ENCODE peak calls at places on chromosomes 6 and 20, in ten cellular contexts. S is HCT116, K is uterus, V is body of pancreas, B is ovary, I is endothelial cell of umbilical vein, U is K562, C is gastrocnemius medialis, N is esophagus squamous epithelium, A is sigmoid colon. H is an unnamed sample. For H3K4me1, the result is how much of the 10 kb centered on the place peaks cover.

GRCh38 chr6:144151010-144151727 is 852 bp downstream of the STX11 start:
- DNase-seq in S (no peak), K (no peak), V (no peak), B (no peak), I (peak), U (peak), C (no peak), N (no peak), A (no peak), H (no peak)

GRCh38 chr6:156164701-156165454 is 612.3 kb upstream of the ARID1B start:
- DNase-seq in S (no peak), K (no peak), V (no peak), B (no peak), I (peak), U (no peak), C (no peak), N (no peak), A (no peak), H (no peak)

GRCh38 chr20:53922901-53923314 is 147.5 kb downstream of the BCAS1 start:
- DNase-seq in S (no peak), K (no peak), V (no peak), B (no peak), I (no peak), U (no peak), C (no peak), N (no peak), A (no peak), H (no peak)

GRCh38 chr6:168428052-168428829 is 12.7 kb upstream of the SMOC2 start:
- DNase-seq in S (no peak), K (no peak), V (no peak), B (no peak), I (no peak), U (no peak), C (no peak), N (no peak), A (no peak), H (no peak)

GRCh38 chr6:22082278-22082677 is 214.6 kb downstream of the PRL start:
- DNase-seq in S (no peak), K (no peak), V (no peak), B (no peak), I (no peak), U (no peak), C (no peak), N (no peak), A (no peak), H (no peak)

GRCh38 chr6:5553767-5554166 is 292.5 kb downstream of the FARS2 start:
- DNase-seq in S (no peak), K (no peak), V (no peak), B (no peak), I (no peak), U (no peak), C (no peak), N (no peak), A (no peak), H (no peak)

GRCh38 chr6:2196079-2196679 is 49.2 kb downstream of the GMDS start:
- DNase-seq in S (peak), K (no peak), V (peak), B (no peak), I (peak), U (peak), C (no peak), N (no peak), A (no peak), H (no peak)

GRCh38 chr6:168128631-168129291 is 49.7 kb upstream of the FRMD1 start:
- DNase-seq in S (no peak), K (no peak), V (no peak), B (no peak), I (no peak), U (no peak), C (no peak), N (no peak), A (peak), H (no peak)

GRCh38 chr6:154526997-154527396 is 16.5 kb upstream of the CNKSR3 start:
- DNase-seq in S (no peak), K (no peak), V (no peak), B (no peak), I (no peak), U (no peak), C (no peak), N (no peak), A (no peak), H (no peak)

GRCh38 chr6:104704191-104704590 is 155.5 kb downstream of the HACE1 start:
- DNase-seq in S (no peak), K (no peak), V (no peak), B (no peak), I (peak), U (no peak), C (no peak), N (no peak), A (no peak), H (no peak)

GRCh38 chr20:35463455-35464300 is 8.3 kb downstream of the CEP250 start:
- DNase-seq in S (peak), K (peak), V (peak), B (peak), I (peak), U (peak), C (peak), N (no peak), A (no peak), H (peak)

GRCh38 chr6:115770851-115771250 is 289.8 kb downstream of the FRK start:
- DNase-seq in S (no peak), K (no peak), V (no peak), B (no peak), I (no peak), U (no peak), C (no peak), N (no peak), A (no peak), H (no peak)
- TF ChIP-seq POLR2A in S (no peak), K (no peak), V (no peak), B (no peak), I (no peak), U (no peak), C (no peak), N (no peak), A (no peak), H (no peak)

GRCh38 chr20:38840894-38841470 is 35.5 kb downstream of the PPP1R16B start:
- DNase-seq in S (no peak), K (no peak), V (no peak), B (no peak), I (no peak), U (no peak), C (no peak), N (no peak), A (no peak), H (no peak)
- H3K4me1 ChIP-seq in S (under half), K (under half), V (under half), B (under half), I (under half), U (under half), C (under half), N (under half), A (under half), H (under half)

GRCh38 chr6:8908638-8909037 is 473.3 kb upstream of the SLC35B3 start:
- DNase-seq in S (no peak), K (no peak), V (no peak), B (no peak), I (no peak), U (no peak), C (no peak), N (no peak), A (no peak), H (no peak)

GRCh38 chr6:8906699-8907098 is 471.4 kb upstream of the SLC35B3 start:
- DNase-seq in S (no peak), K (no peak), V (no peak), B (no peak), I (no peak), U (no peak), C (no peak), N (no peak), A (no peak), H (no peak)

GRCh38 chr6:8905647-8906231 is 470.4 kb upstream of the SLC35B3 start:
- DNase-seq in S (no peak), K (no peak), V (no peak), B (no peak), I (no peak), U (no peak), C (no peak), N (no peak), A (no peak), H (no peak)

DNA sequence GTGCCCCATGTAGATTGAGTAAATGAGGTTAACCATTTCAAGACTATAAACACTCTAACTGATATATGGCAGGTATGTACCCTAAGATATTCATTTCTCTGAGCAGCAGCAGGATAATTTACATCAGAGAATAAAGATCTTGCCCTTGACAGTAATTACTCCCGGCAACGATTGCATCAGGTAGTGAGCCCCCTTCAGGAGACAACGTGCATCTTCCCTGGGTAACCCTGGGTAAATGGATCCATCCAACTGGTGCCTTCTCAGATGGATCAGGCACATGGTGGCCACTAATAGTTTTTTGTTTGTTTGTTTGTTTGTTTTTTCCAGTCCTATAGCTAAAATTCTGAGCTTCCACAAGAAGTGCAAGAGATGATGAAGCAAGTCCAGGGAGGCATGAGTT is 469.4 kb upstream of the SLC35B3 start:
- DNase-seq in S (no peak), K (no peak), V (no peak), B (no peak), I (no peak), U (no peak), C (no peak), N (no peak), A (no peak), H (no peak)
- TF ChIP-seq CTCF in S (peak), K (no peak), V (no peak), B (no peak), I (no peak), U (no peak), C (no peak), N (no peak), A (no peak), H (no peak)

GRCh38 chr6:36120539-36120938 is 9.8 kb upstream of the MAPK13 start:
- DNase-seq in S (no peak), K (no peak), V (no peak), B (no peak), I (no peak), U (no peak), C (no peak), N (no peak), A (peak), H (peak)

GRCh38 chr6:36119927-36120477 is 10.3 kb upstream of the MAPK13 start:
- DNase-seq in S (no peak), K (no peak), V (no peak), B (no peak), I (no peak), U (no peak), C (no peak), N (no peak), A (peak), H (no peak)

GRCh38 chr6:36122495-36123269 is 7.6 kb upstream of the MAPK13 start:
- DNase-seq in S (no peak), K (no peak), V (no peak), B (no peak), I (no peak), U (no peak), C (no peak), N (no peak), A (no peak), H (no peak)

GRCh38 chr6:36121752-36122494 is 8.4 kb upstream of the MAPK13 start:
- DNase-seq in S (no peak), K (no peak), V (no peak), B (no peak), I (no peak), U (no peak), C (no peak), N (no peak), A (peak), H (no peak)

DNA sequence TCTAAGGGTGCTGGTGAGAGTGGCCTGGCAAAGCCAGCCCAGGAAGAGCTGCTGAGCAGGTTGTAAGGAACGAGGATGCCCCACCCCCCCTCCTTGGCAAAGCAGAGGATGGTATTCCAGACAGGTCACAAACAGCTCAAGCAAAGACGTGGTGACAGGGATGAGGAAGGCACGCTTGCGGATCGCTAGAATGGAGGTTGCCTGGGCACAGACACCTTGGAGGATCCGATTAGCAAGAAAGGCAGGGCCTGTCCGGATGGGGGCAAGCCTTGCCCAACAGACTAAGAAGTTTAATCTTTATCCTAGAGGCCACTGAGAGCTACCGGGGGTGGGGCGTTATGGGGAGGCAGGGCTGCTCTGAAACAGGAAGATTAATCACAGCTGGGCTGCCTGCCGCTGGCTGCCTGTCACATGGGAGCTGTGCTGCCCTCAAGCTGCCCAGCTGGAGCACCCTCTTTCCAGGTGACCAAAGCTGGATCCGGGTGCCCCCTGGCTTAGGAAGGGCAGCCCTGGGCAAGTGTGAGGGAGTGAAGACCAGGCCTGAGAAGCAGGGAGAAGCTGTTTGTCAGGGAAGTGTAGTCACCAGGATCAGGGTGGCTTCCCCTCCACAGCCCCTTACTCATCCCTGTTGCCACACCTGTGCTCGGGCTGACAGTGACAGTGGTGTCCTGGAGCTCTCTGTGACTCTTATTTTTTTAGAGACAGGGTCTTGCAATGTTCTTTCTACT is 9.2 kb upstream of the MAPK13 start:
- DNase-seq in S (no peak), K (no peak), V (no peak), B (no peak), I (peak), U (peak), C (peak), N (no peak), A (peak), H (peak)
- TF ChIP-seq POLR2A in S (no peak), K (no peak), V (no peak), B (no peak), I (no peak), U (no peak), C (no peak), N (no peak), A (no peak), H (no peak)

GRCh38 chr20:44609006-44609510 is 26.7 kb downstream of the PKIG start:
- DNase-seq in S (no peak), K (no peak), V (no peak), B (no peak), I (no peak), U (no peak), C (peak), N (no peak), A (no peak), H (no peak)

GRCh38 chr20:44610313-44610965 is 28.1 kb downstream of the PKIG start:
- DNase-seq in S (no peak), K (no peak), V (no peak), B (no peak), I (no peak), U (no peak), C (no peak), N (no peak), A (peak), H (no peak)

GRCh38 chr20:44603327-44603726 is 20.9 kb downstream of the PKIG start:
- DNase-seq in S (no peak), K (no peak), V (no peak), B (no peak), I (no peak), U (peak), C (no peak), N (no peak), A (peak), H (no peak)

GRCh38 chr20:44609511-44610312 is 27.3 kb downstream of the PKIG start:
- DNase-seq in S (peak), K (peak), V (peak), B (peak), I (peak), U (peak), C (peak), N (no peak), A (peak), H (peak)

DNA sequence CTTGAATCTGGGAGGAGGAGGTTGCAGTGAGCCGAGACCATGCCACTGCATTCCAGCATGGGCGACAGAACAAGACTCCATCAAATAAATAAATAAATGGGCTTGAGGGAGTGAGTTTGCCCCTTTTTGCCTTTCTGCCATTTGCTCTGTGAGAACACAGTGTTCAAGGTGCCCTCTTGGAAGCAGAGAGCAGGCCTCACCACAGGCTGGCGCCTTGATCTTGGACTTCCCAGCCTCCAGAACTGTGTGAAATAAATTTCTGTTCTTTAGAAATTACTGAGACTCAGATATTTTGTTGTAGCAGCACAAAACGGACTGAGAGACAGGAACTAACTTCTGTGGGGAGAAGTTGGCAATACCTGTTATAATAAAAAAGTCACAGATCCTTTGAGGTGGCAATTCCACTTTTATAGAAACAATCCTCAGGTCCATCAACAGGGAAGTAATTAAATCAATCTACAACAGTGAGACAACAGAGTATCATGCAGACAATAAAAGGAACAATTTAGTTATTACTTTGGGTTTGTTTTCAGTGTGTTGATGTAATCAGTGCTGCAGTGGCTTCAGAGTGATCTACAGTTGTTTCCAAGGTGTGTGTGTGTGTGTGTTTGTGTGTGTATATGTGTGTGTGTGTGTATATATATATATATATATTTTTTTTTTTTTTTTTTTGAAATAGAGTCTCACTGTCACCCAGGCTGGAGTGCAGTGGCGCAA is 24.5 kb downstream of the PKIG start:
- DNase-seq in S (no peak), K (no peak), V (no peak), B (no peak), I (no peak), U (no peak), C (no peak), N (no peak), A (no peak), H (no peak)
- H3K4me1 ChIP-seq in S (under half), K (under half), V (under half), B (under half), I (under half), U (under half), C (half or more), N (under half), A (under half), H (half or more)

DNA sequence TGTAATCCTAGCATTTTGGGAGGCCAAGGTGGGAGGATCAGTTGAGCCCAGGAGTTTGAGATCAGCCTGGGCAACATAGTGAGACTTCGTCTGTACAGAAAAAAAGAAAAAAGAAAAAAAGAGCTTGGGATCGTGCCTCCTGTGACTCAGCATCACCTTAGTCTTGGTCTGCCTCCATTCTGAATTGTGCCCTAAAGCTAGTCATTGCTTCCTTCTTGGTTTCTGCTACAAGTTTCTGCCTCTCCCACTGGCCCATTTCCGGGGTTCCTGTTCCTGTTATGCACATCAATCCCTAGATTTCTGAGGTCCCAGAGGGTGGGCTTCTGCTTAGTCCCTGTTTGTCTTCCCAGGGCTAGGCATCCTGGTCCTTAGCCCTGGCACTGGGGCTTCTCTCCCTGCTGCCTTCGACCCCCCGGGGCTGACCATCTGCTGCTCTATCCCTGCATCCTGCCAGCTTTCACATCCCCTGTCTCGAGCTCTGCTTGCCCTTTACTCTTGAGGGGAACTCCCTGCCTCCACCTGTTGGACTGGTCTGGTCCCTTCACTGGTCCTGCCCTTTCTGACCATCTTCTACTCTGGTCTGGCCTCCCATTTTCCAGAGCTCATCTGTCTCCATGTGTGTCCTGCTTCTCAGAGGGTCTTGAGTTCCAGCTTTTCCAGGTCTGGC is 77.5 kb upstream of the ESR1 start:
- DNase-seq in S (no peak), K (no peak), V (no peak), B (no peak), I (no peak), U (no peak), C (no peak), N (no peak), A (no peak), H (no peak)
- TF ChIP-seq CTCF in S (no peak), K (no peak), V (no peak), B (no peak), I (no peak), U (no peak), C (no peak), N (no peak), A (no peak), H (no peak)

DNA sequence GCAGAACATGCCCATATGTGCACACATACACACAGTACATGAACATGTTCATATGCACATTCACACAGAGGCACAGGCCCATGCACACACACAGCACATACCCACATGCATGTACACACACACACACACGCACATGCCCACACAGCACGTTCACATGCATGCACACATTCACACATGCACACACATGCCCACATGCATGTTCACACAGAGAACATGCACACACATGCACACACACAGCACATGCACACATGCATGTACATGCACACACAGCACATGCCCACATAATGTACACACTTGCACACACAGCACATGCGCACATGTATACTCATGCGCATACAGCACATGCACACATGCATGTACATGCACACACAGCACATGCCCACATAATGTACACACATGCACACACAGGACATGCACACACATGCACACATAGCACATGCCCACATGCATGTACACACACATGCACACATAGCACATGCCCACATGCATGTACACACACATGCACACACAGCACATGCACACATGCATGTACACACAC is 25.9 kb downstream of the RNASET2 start:
- DNase-seq in S (no peak), K (no peak), V (no peak), B (no peak), I (no peak), U (no peak), C (no peak), N (no peak), A (no peak), H (no peak)
- TF ChIP-seq POLR2A in S (no peak), K (no peak), V (no peak), B (no peak), I (no peak), U (no peak), C (no peak), N (no peak), A (no peak), H (no peak)

GRCh38 chr6:150739711-150740349 is 125.7 kb upstream of the MTHFD1L start:
- DNase-seq in S (no peak), K (no peak), V (no peak), B (no peak), I (no peak), U (no peak), C (no peak), N (no peak), A (no peak), H (no peak)
- H3K4me1 ChIP-seq in S (under half), K (under half), V (under half), B (under half), I (under half), U (under half), C (under half), N (under half), A (under half), H (under half)

DNA sequence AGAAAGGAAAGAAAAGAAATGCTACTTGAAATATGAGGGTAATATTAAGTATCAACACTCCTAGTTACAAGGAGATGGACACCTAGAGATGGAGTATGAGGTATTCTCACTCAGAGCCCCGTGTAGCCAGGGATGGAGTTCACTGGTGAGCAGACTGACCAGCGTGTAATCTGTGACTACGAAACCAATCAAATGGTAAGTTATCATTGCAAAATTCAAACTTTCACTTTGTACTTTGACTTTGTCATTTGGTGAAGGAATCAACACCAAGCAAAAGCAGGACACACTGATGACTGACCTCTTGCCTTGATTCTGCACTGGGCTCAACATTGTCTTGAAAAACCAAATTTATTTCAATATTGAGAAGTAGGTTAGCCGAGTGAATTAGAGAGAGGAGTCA is 51.8 kb downstream of the DCDC2 start:
- DNase-seq in S (no peak), K (no peak), V (no peak), B (no peak), I (no peak), U (no peak), C (no peak), N (no peak), A (no peak), H (no peak)
- TF ChIP-seq CTCF in S (no peak), K (no peak), V (no peak), B (no peak), I (no peak), U (no peak), C (no peak), N (no peak), A (no peak), H (no peak)

H was measured in heart left ventricle.